ENCODE peak calls at places on chromosomes 16 and 17, in four cellular contexts. Z, J, N and I are unnamed samples.

GRCh38 chr17:77827039-77827438 is 131.5 kb upstream of the TNRC6C start:
- DNase-seq in J (no peak), Z (no peak), N (no peak), I (peak; percentile 60)

GRCh38 chr17:37429442-37429841 is 22.8 kb downstream of the TADA2A start:
- DNase-seq in J (no peak), N (no peak), Z (no peak), I (no peak)

GRCh38 chr17:59331929-59332889 is 754 bp downstream of the YPEL2 start:
- DNase-seq in Z (peak; percentile 9), J (no peak), N (peak; percentile 32), I (peak; percentile 79)

GRCh38 chr16:54657058-54657708 is 273.5 kb upstream of the IRX5 start:
- DNase-seq in N (no peak), Z (no peak), J (no peak), I (no peak)

GRCh38 chr16:68369697-68370096 is 58.9 kb downstream of the PRMT7 start:
- DNase-seq in J (no peak), N (peak; percentile 67), Z (no peak), I (no peak)

GRCh38 chr16:57025941-57026777 is 36.8 kb downstream of the NLRC5 start:
- DNase-seq in N (no peak), Z (no peak), J (no peak), I (peak; percentile 60)

GRCh38 chr17:75074532-75074931 is 13.2 kb upstream of the SLC16A5 start:
- DNase-seq in J (no peak), Z (no peak), N (no peak), I (no peak)

GRCh38 chr16:7338826-7339225 is 6.2 kb downstream of the RBFOX1 start:
- DNase-seq in Z (no peak), J (no peak), N (no peak), I (no peak)

GRCh38 chr16:29809031-29809747 is 2.8 kb upstream of the PRRT2 start:
- DNase-seq in J (no peak), N (no peak), Z (no peak), I (no peak)

GRCh38 chr17:9361572-9361955 is 214.1 kb downstream of the STX8 start:
- DNase-seq in J (no peak), Z (no peak), N (no peak), I (no peak)

GRCh38 chr16:16131204-16131603 is 92.1 kb downstream of the ABCC6 start:
- DNase-seq in J (no peak), N (no peak), Z (no peak), I (no peak)

GRCh38 chr17:43906951-43907424 is 348 bp downstream of the MPP2 start:
- DNase-seq in Z (no peak), J (no peak), N (peak; percentile 12), I (peak; percentile 70)

GRCh38 chr16:57859331-57859730 is 57.0 kb upstream of the KIFC3 start:
- DNase-seq in Z (no peak), J (peak; percentile 78), N (no peak), I (no peak)

GRCh38 chr16:15856901-15857778 is at the start of gene MYH11:
- DNase-seq in Z (no peak), N (no peak), J (no peak), I (peak; percentile 91)

GRCh38 chr16:89453662-89454321 is 36.6 kb downstream of the ANKRD11 start:
- DNase-seq in N (no peak), Z (no peak), J (no peak), I (no peak)

GRCh38 chr17:33115351-33115750 is 123.7 kb downstream of the SPACA3 start:
- DNase-seq in Z (no peak), N (no peak), J (no peak), I (no peak)

GRCh38 chr16:28212532-28212873 is 738 bp upstream of the XPO6 start:
- DNase-seq in N (no peak), Z (no peak), J (peak; percentile 48), I (no peak)

GRCh38 chr17:27376637-27377547 is 79.4 kb upstream of the KSR1 start:
- DNase-seq in Z (no peak), N (no peak), J (no peak), I (peak; percentile 17)

GRCh38 chr17:58331815-58332719 is 3.5 kb upstream of the TSPOAP1 start:
- DNase-seq in J (no peak), Z (peak; percentile 86), N (peak; percentile 94), I (no peak)

GRCh38 chr16:4537376-4538066 is 1.1 kb downstream of the CDIP1 start:
- DNase-seq in N (peak; percentile 21), J (no peak), Z (no peak), I (peak; percentile 70)

GRCh38 chr17:82536220-82537201 is 17.0 kb downstream of the FOXK2 start:
- DNase-seq in Z (no peak), J (no peak), N (no peak), I (peak; percentile 77)

GRCh38 chr17:49598918-49599317 is 23.2 kb downstream of the NXPH3 start:
- DNase-seq in Z (no peak), J (no peak), N (no peak), I (no peak)

GRCh38 chr17:80169784-80170500 is at the start of gene CARD14:
- DNase-seq in Z (no peak), J (no peak), N (no peak), I (no peak)

GRCh38 chr17:7328840-7329359 is at the start of gene NEURL4:
- DNase-seq in Z (no peak), N (peak; percentile 31), J (no peak), I (no peak)

GRCh38 chr16:77912617-77913016 is 109.7 kb upstream of the CLEC3A start:
- DNase-seq in N (no peak), J (no peak), Z (no peak), I (no peak)

GRCh38 chr16:55328611-55329569 is 4.9 kb downstream of the IRX6 start:
- DNase-seq in N (no peak), Z (no peak), J (no peak), I (no peak)

GRCh38 chr16:66512589-66513404 is 37.1 kb downstream of the TK2 start:
- DNase-seq in J (peak; percentile 73), N (no peak), Z (no peak), I (peak; percentile 63)

GRCh38 chr16:87845807-87846619 is 23.3 kb downstream of the SLC7A5 start:
- DNase-seq in N (no peak), Z (no peak), J (no peak), I (peak; percentile 65)

GRCh38 chr17:65172511-65173136 is 35.5 kb downstream of the RGS9 start:
- DNase-seq in Z (no peak), N (no peak), J (no peak), I (no peak)

GRCh38 chr17:31457391-31458234 is 66.1 kb downstream of the RAB11FIP4 start:
- DNase-seq in N (no peak), Z (no peak), J (no peak), I (no peak)

GRCh38 chr17:29958947-29959657 is 17.7 kb downstream of the EFCAB5 start:
- DNase-seq in N (no peak), Z (no peak), J (no peak), I (no peak)

GRCh38 chr16:66274335-66275110 is 92.0 kb upstream of the CDH5 start:
- DNase-seq in J (peak; percentile 24), Z (no peak), N (no peak), I (peak; percentile 34)

GRCh38 chr16:19046062-19046461 is 21.4 kb upstream of the COQ7 start:
- DNase-seq in J (no peak), Z (no peak), N (no peak), I (no peak)

GRCh38 chr17:1755993-1756306 is 5.9 kb upstream of the SERPINF1 start:
- DNase-seq in Z (no peak), J (no peak), N (no peak), I (no peak)

GRCh38 chr17:34386925-34387550 is 24.0 kb upstream of the CCL1 start:
- DNase-seq in Z (no peak), J (peak; percentile 51), N (no peak), I (no peak)

GRCh38 chr17:76585649-76586593 is at the start of gene ST6GALNAC2:
- DNase-seq in N (peak; percentile 49), J (peak; percentile 72), Z (peak; percentile 15), I (peak; percentile 79)

GRCh38 chr16:4678596-4678995 is 14.8 kb upstream of the NUDT16L1 start:
- DNase-seq in Z (no peak), N (no peak), J (no peak), I (no peak)

GRCh38 chr16:29947897-29948296 is 14.0 kb upstream of the TMEM219 start:
- DNase-seq in N (no peak), Z (no peak), J (no peak), I (no peak)

GRCh38 chr17:8939496-8940334 is 25.8 kb downstream of the PIK3R5 start:
- DNase-seq in N (peak; percentile 80), J (no peak), Z (no peak), I (no peak)